ENCODE peak calls at places on chromosomes 13 and 19, in six cellular contexts. One of them, this sample, is unnamed.

GRCh38 chr19:47032171-47032811 is 12.7 kb downstream of the NPAS1 start:
- DNase-seq in neural crest cell: no peak
- DNase-seq in ovary: no peak
- DNase-seq in progenitor cell of endocrine pancreas: peak; percentile 68
- DNase-seq in activated B cell treated with CpG ODN at 0.5 μM for 24 hours: peak; percentile 53
- DNase-seq in CD4-positive, alpha-beta T cell: peak; percentile 53
- DNase-seq in this sample: peak; percentile 85

GRCh38 chr19:39115105-39115847 is 10.3 kb upstream of the PAK4 start:
- DNase-seq in ovary: no peak
- DNase-seq in neural crest cell: no peak
- DNase-seq in progenitor cell of endocrine pancreas: no peak
- DNase-seq in CD4-positive, alpha-beta T cell: no peak
- DNase-seq in activated B cell treated with CpG ODN at 0.5 μM for 24 hours: no peak
- DNase-seq in this sample: no peak

GRCh38 chr19:58097783-58098681 is at the start of gene ZSCAN18:
- DNase-seq in activated B cell treated with CpG ODN at 0.5 μM for 24 hours: peak; percentile 98
- DNase-seq in CD4-positive, alpha-beta T cell: peak; percentile 90
- DNase-seq in neural crest cell: peak; percentile 98
- DNase-seq in progenitor cell of endocrine pancreas: peak; percentile 99
- DNase-seq in ovary: peak; percentile 97
- DNase-seq in this sample: peak; percentile 96

GRCh38 chr13:78593652-78594494 is 9.5 kb downstream of the POU4F1 start:
- DNase-seq in ovary: no peak
- DNase-seq in neural crest cell: no peak
- DNase-seq in CD4-positive, alpha-beta T cell: no peak
- DNase-seq in activated B cell treated with CpG ODN at 0.5 μM for 24 hours: no peak
- DNase-seq in progenitor cell of endocrine pancreas: no peak
- DNase-seq in this sample: no peak

GRCh38 chr19:2962018-2962670 is 15.2 kb upstream of the TLE6 start:
- DNase-seq in CD4-positive, alpha-beta T cell: peak; percentile 11
- DNase-seq in activated B cell treated with CpG ODN at 0.5 μM for 24 hours: no peak
- DNase-seq in neural crest cell: peak; percentile 67
- DNase-seq in progenitor cell of endocrine pancreas: peak; percentile 37
- DNase-seq in ovary: no peak
- DNase-seq in this sample: no peak

GRCh38 chr13:33454844-33455256 is 169.3 kb upstream of the STARD13 start:
- DNase-seq in CD4-positive, alpha-beta T cell: no peak
- DNase-seq in activated B cell treated with CpG ODN at 0.5 μM for 24 hours: no peak
- DNase-seq in neural crest cell: no peak
- DNase-seq in ovary: no peak
- DNase-seq in progenitor cell of endocrine pancreas: no peak
- DNase-seq in this sample: no peak

GRCh38 chr13:82614086-82614485 is 1268.2 kb downstream of the SLITRK1 start:
- DNase-seq in progenitor cell of endocrine pancreas: no peak
- DNase-seq in neural crest cell: no peak
- DNase-seq in CD4-positive, alpha-beta T cell: no peak
- DNase-seq in ovary: no peak
- DNase-seq in activated B cell treated with CpG ODN at 0.5 μM for 24 hours: no peak
- DNase-seq in this sample: no peak

GRCh38 chr19:35059006-35059798 is 17.7 kb downstream of the HPN start:
- DNase-seq in ovary: no peak
- DNase-seq in progenitor cell of endocrine pancreas: no peak
- DNase-seq in activated B cell treated with CpG ODN at 0.5 μM for 24 hours: no peak
- DNase-seq in neural crest cell: no peak
- DNase-seq in CD4-positive, alpha-beta T cell: no peak
- DNase-seq in this sample: no peak

GRCh38 chr19:10454267-10454666 is 33.9 kb downstream of the PDE4A start:
- DNase-seq in CD4-positive, alpha-beta T cell: no peak
- DNase-seq in neural crest cell: peak; percentile 40
- DNase-seq in ovary: no peak
- DNase-seq in activated B cell treated with CpG ODN at 0.5 μM for 24 hours: no peak
- DNase-seq in progenitor cell of endocrine pancreas: peak; percentile 18
- DNase-seq in this sample: no peak

GRCh38 chr19:8611890-8612806 is 1.6 kb upstream of the ADAMTS10 start:
- DNase-seq in neural crest cell: no peak
- DNase-seq in activated B cell treated with CpG ODN at 0.5 μM for 24 hours: no peak
- DNase-seq in ovary: peak; percentile 65
- DNase-seq in progenitor cell of endocrine pancreas: no peak
- DNase-seq in CD4-positive, alpha-beta T cell: no peak
- DNase-seq in this sample: no peak

GRCh38 chr19:51546650-51547396 is 15.4 kb upstream of the SIGLEC6 start:
- DNase-seq in neural crest cell: no peak
- DNase-seq in ovary: no peak
- DNase-seq in progenitor cell of endocrine pancreas: no peak
- DNase-seq in activated B cell treated with CpG ODN at 0.5 μM for 24 hours: no peak
- DNase-seq in CD4-positive, alpha-beta T cell: no peak
- DNase-seq in this sample: no peak

GRCh38 chr13:57557979-57558529 is 73.5 kb upstream of the PCDH17 start:
- DNase-seq in ovary: no peak
- DNase-seq in progenitor cell of endocrine pancreas: no peak
- DNase-seq in neural crest cell: no peak
- DNase-seq in CD4-positive, alpha-beta T cell: no peak
- DNase-seq in activated B cell treated with CpG ODN at 0.5 μM for 24 hours: no peak
- DNase-seq in this sample: no peak

GRCh38 chr13:48236528-48237353 is 3.7 kb downstream of the ITM2B start:
- DNase-seq in ovary: no peak
- DNase-seq in activated B cell treated with CpG ODN at 0.5 μM for 24 hours: no peak
- DNase-seq in CD4-positive, alpha-beta T cell: no peak
- DNase-seq in progenitor cell of endocrine pancreas: no peak
- DNase-seq in neural crest cell: no peak
- DNase-seq in this sample: no peak

GRCh38 chr19:46328079-46328478 is 18.8 kb upstream of the PPP5C start:
- DNase-seq in CD4-positive, alpha-beta T cell: no peak
- DNase-seq in ovary: no peak
- DNase-seq in progenitor cell of endocrine pancreas: no peak
- DNase-seq in activated B cell treated with CpG ODN at 0.5 μM for 24 hours: no peak
- DNase-seq in neural crest cell: no peak
- DNase-seq in this sample: no peak

GRCh38 chr13:75541287-75541686 is 3.6 kb upstream of the COMMD6 start:
- DNase-seq in ovary: no peak
- DNase-seq in CD4-positive, alpha-beta T cell: no peak
- DNase-seq in activated B cell treated with CpG ODN at 0.5 μM for 24 hours: no peak
- DNase-seq in neural crest cell: no peak
- DNase-seq in progenitor cell of endocrine pancreas: no peak
- DNase-seq in this sample: peak; percentile 27

GRCh38 chr13:40916207-40916998 is 102.7 kb downstream of the ELF1 start:
- DNase-seq in activated B cell treated with CpG ODN at 0.5 μM for 24 hours: no peak
- DNase-seq in CD4-positive, alpha-beta T cell: no peak
- DNase-seq in progenitor cell of endocrine pancreas: no peak
- DNase-seq in ovary: no peak
- DNase-seq in neural crest cell: no peak
- DNase-seq in this sample: no peak

GRCh38 chr19:4744451-4745170 is 21.0 kb upstream of the DPP9 start:
- DNase-seq in ovary: peak; percentile 73
- DNase-seq in activated B cell treated with CpG ODN at 0.5 μM for 24 hours: no peak
- DNase-seq in CD4-positive, alpha-beta T cell: no peak
- DNase-seq in progenitor cell of endocrine pancreas: no peak
- DNase-seq in neural crest cell: no peak
- DNase-seq in this sample: no peak

GRCh38 chr13:48819889-48820288 is 155.8 kb upstream of the FNDC3A start:
- DNase-seq in CD4-positive, alpha-beta T cell: no peak
- DNase-seq in progenitor cell of endocrine pancreas: no peak
- DNase-seq in neural crest cell: no peak
- DNase-seq in ovary: no peak
- DNase-seq in activated B cell treated with CpG ODN at 0.5 μM for 24 hours: no peak
- DNase-seq in this sample: no peak

GRCh38 chr19:10884273-10884672 is 12.9 kb downstream of the CARM1 start:
- DNase-seq in activated B cell treated with CpG ODN at 0.5 μM for 24 hours: no peak
- DNase-seq in neural crest cell: no peak
- DNase-seq in progenitor cell of endocrine pancreas: no peak
- DNase-seq in CD4-positive, alpha-beta T cell: no peak
- DNase-seq in ovary: no peak
- DNase-seq in this sample: no peak

GRCh38 chr19:55089279-55089944 is 13.7 kb downstream of the EPS8L1 start:
- DNase-seq in neural crest cell: no peak
- DNase-seq in ovary: no peak
- DNase-seq in progenitor cell of endocrine pancreas: no peak
- DNase-seq in activated B cell treated with CpG ODN at 0.5 μM for 24 hours: no peak
- DNase-seq in CD4-positive, alpha-beta T cell: no peak
- DNase-seq in this sample: no peak

GRCh38 chr19:17687857-17688784 is at the start of gene UNC13A:
- DNase-seq in ovary: peak; percentile 27
- DNase-seq in activated B cell treated with CpG ODN at 0.5 μM for 24 hours: peak; percentile 48
- DNase-seq in progenitor cell of endocrine pancreas: peak; percentile 81
- DNase-seq in neural crest cell: peak; percentile 78
- DNase-seq in CD4-positive, alpha-beta T cell: no peak
- DNase-seq in this sample: no peak

GRCh38 chr13:66407159-66407558 is 823.0 kb downstream of the PCDH9 start:
- DNase-seq in ovary: no peak
- DNase-seq in CD4-positive, alpha-beta T cell: no peak
- DNase-seq in activated B cell treated with CpG ODN at 0.5 μM for 24 hours: no peak
- DNase-seq in progenitor cell of endocrine pancreas: no peak
- DNase-seq in neural crest cell: no peak
- DNase-seq in this sample: no peak

GRCh38 chr19:36266375-36266961 is 51.6 kb downstream of the ZNF146 start:
- DNase-seq in neural crest cell: no peak
- DNase-seq in CD4-positive, alpha-beta T cell: no peak
- DNase-seq in activated B cell treated with CpG ODN at 0.5 μM for 24 hours: no peak
- DNase-seq in progenitor cell of endocrine pancreas: no peak
- DNase-seq in ovary: peak; percentile 59
- DNase-seq in this sample: no peak

GRCh38 chr13:102830646-102831045 is 15.2 kb upstream of the ERCC5 start:
- DNase-seq in ovary: no peak
- DNase-seq in activated B cell treated with CpG ODN at 0.5 μM for 24 hours: no peak
- DNase-seq in progenitor cell of endocrine pancreas: no peak
- DNase-seq in CD4-positive, alpha-beta T cell: no peak
- DNase-seq in neural crest cell: no peak
- DNase-seq in this sample: no peak

GRCh38 chr19:10852098-10852800 is 4.0 kb downstream of the C19orf38 start:
- DNase-seq in neural crest cell: no peak
- DNase-seq in CD4-positive, alpha-beta T cell: no peak
- DNase-seq in activated B cell treated with CpG ODN at 0.5 μM for 24 hours: no peak
- DNase-seq in progenitor cell of endocrine pancreas: no peak
- DNase-seq in ovary: no peak
- DNase-seq in this sample: no peak

DNA sequence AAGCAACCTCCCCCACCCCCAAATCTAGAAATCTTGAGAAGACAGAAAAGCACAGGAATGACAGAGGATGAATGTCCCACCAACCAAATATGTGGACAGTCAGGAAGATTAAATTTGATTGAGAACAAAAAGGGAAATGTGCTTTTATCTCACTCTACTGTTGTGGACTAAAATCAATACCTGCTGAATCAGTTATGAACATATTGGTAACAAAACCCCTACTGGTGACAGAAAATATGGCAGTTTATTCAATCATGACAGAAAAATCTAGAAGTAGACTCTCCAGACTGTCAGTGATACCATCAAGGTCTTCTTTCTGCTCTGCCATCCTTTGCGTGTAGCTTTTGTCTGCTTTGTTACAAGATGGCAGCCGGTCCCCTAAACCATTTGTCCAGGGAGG is 35.2 kb downstream of the FAM216B start:
- DNase-seq in CD4-positive, alpha-beta T cell: no peak
- DNase-seq in progenitor cell of endocrine pancreas: no peak
- DNase-seq in activated B cell treated with CpG ODN at 0.5 μM for 24 hours: no peak
- DNase-seq in neural crest cell: no peak
- DNase-seq in ovary: no peak
- DNase-seq in this sample: no peak
- TF ChIP-seq CTCF in CD4-positive, alpha-beta T cell: no peak
- TF ChIP-seq CTCF in progenitor cell of endocrine pancreas: peak; percentile 22
- TF ChIP-seq CTCF in activated B cell treated with CpG ODN at 0.5 μM for 24 hours: no peak
- TF ChIP-seq CTCF in neural crest cell: peak; percentile 42
- TF ChIP-seq CTCF in ovary: no peak
- TF ChIP-seq CTCF in this sample: no peak

GRCh38 chr19:33630880-33631627 is 9.3 kb downstream of the CHST8 start:
- DNase-seq in neural crest cell: no peak
- DNase-seq in ovary: no peak
- DNase-seq in activated B cell treated with CpG ODN at 0.5 μM for 24 hours: no peak
- DNase-seq in CD4-positive, alpha-beta T cell: no peak
- DNase-seq in progenitor cell of endocrine pancreas: no peak
- DNase-seq in this sample: no peak

GRCh38 chr19:33629826-33630375 is 8.1 kb downstream of the CHST8 start:
- DNase-seq in progenitor cell of endocrine pancreas: no peak
- DNase-seq in activated B cell treated with CpG ODN at 0.5 μM for 24 hours: no peak
- DNase-seq in ovary: no peak
- DNase-seq in CD4-positive, alpha-beta T cell: no peak
- DNase-seq in neural crest cell: no peak
- DNase-seq in this sample: no peak

GRCh38 chr19:33628921-33629825 is 7.4 kb downstream of the CHST8 start:
- DNase-seq in neural crest cell: no peak
- DNase-seq in progenitor cell of endocrine pancreas: no peak
- DNase-seq in CD4-positive, alpha-beta T cell: no peak
- DNase-seq in ovary: no peak
- DNase-seq in activated B cell treated with CpG ODN at 0.5 μM for 24 hours: no peak
- DNase-seq in this sample: peak; percentile 50

GRCh38 chr19:33627526-33627925 is 5.8 kb downstream of the CHST8 start:
- DNase-seq in neural crest cell: no peak
- DNase-seq in ovary: no peak
- DNase-seq in CD4-positive, alpha-beta T cell: no peak
- DNase-seq in activated B cell treated with CpG ODN at 0.5 μM for 24 hours: no peak
- DNase-seq in progenitor cell of endocrine pancreas: no peak
- DNase-seq in this sample: no peak

GRCh38 chr19:33627962-33628839 is 6.4 kb downstream of the CHST8 start:
- DNase-seq in progenitor cell of endocrine pancreas: no peak
- DNase-seq in ovary: no peak
- DNase-seq in neural crest cell: no peak
- DNase-seq in CD4-positive, alpha-beta T cell: no peak
- DNase-seq in activated B cell treated with CpG ODN at 0.5 μM for 24 hours: no peak
- DNase-seq in this sample: no peak
- TF ChIP-seq CTCF in progenitor cell of endocrine pancreas: no peak
- TF ChIP-seq CTCF in ovary: no peak
- TF ChIP-seq CTCF in neural crest cell: no peak
- TF ChIP-seq CTCF in CD4-positive, alpha-beta T cell: no peak
- TF ChIP-seq CTCF in activated B cell treated with CpG ODN at 0.5 μM for 24 hours: no peak
- TF ChIP-seq CTCF in this sample: no peak

GRCh38 chr13:45194081-45194939 is 6.5 kb downstream of the KCTD4 start:
- DNase-seq in neural crest cell: no peak
- DNase-seq in activated B cell treated with CpG ODN at 0.5 μM for 24 hours: no peak
- DNase-seq in progenitor cell of endocrine pancreas: no peak
- DNase-seq in ovary: peak; percentile 24
- DNase-seq in CD4-positive, alpha-beta T cell: no peak
- DNase-seq in this sample: no peak
- TF ChIP-seq CTCF in neural crest cell: no peak
- TF ChIP-seq CTCF in activated B cell treated with CpG ODN at 0.5 μM for 24 hours: no peak
- TF ChIP-seq CTCF in progenitor cell of endocrine pancreas: no peak
- TF ChIP-seq CTCF in ovary: no peak
- TF ChIP-seq CTCF in CD4-positive, alpha-beta T cell: no peak
- TF ChIP-seq CTCF in this sample: no peak

GRCh38 chr13:51452391-51453307 is at the start of gene INTS6:
- DNase-seq in ovary: peak; percentile 99
- DNase-seq in CD4-positive, alpha-beta T cell: peak; percentile 97
- DNase-seq in neural crest cell: peak; percentile 98
- DNase-seq in progenitor cell of endocrine pancreas: peak; percentile 97
- DNase-seq in activated B cell treated with CpG ODN at 0.5 μM for 24 hours: peak; percentile 97
- DNase-seq in this sample: peak; percentile 100

GRCh38 chr13:51453308-51453958 is 597 bp upstream of the INTS6 start:
- DNase-seq in ovary: peak; percentile 82
- DNase-seq in activated B cell treated with CpG ODN at 0.5 μM for 24 hours: peak; percentile 87
- DNase-seq in neural crest cell: no peak
- DNase-seq in progenitor cell of endocrine pancreas: peak; percentile 65
- DNase-seq in CD4-positive, alpha-beta T cell: peak; percentile 82
- DNase-seq in this sample: peak; percentile 96

GRCh38 chr13:51451467-51452390 is 1.1 kb downstream of the INTS6 start:
- DNase-seq in ovary: peak; percentile 73
- DNase-seq in CD4-positive, alpha-beta T cell: peak; percentile 67
- DNase-seq in activated B cell treated with CpG ODN at 0.5 μM for 24 hours: peak; percentile 75
- DNase-seq in progenitor cell of endocrine pancreas: peak; percentile 68
- DNase-seq in neural crest cell: peak; percentile 67
- DNase-seq in this sample: peak; percentile 96

GRCh38 chr13:51449018-51449417 is 3.8 kb downstream of the INTS6 start:
- DNase-seq in progenitor cell of endocrine pancreas: no peak
- DNase-seq in neural crest cell: no peak
- DNase-seq in CD4-positive, alpha-beta T cell: no peak
- DNase-seq in activated B cell treated with CpG ODN at 0.5 μM for 24 hours: no peak
- DNase-seq in ovary: no peak
- DNase-seq in this sample: no peak

GRCh38 chr13:51451134-51451466 is 1.7 kb downstream of the INTS6 start:
- DNase-seq in activated B cell treated with CpG ODN at 0.5 μM for 24 hours: no peak
- DNase-seq in CD4-positive, alpha-beta T cell: no peak
- DNase-seq in ovary: no peak
- DNase-seq in neural crest cell: no peak
- DNase-seq in progenitor cell of endocrine pancreas: no peak
- DNase-seq in this sample: no peak
- TF ChIP-seq CTCF in activated B cell treated with CpG ODN at 0.5 μM for 24 hours: no peak
- TF ChIP-seq CTCF in CD4-positive, alpha-beta T cell: no peak
- TF ChIP-seq CTCF in ovary: no peak
- TF ChIP-seq CTCF in neural crest cell: no peak
- TF ChIP-seq CTCF in progenitor cell of endocrine pancreas: no peak
- TF ChIP-seq CTCF in this sample: no peak